ENCODE peak calls at places on chromosomes 13 and 19, in four cellular contexts. M, C, Y and H are unnamed samples.

GRCh38 chr13:78601886-78602560 is 1.3 kb downstream of the POU4F1 start:
- DNase-seq in M (no peak), C (no peak), Y (no peak), H (no peak)

GRCh38 chr19:2034729-2035589 is 16.1 kb downstream of the MKNK2 start:
- DNase-seq in M (no peak), C (peak), Y (no peak), H (peak)

GRCh38 chr19:19630062-19630414 is 2.0 kb upstream of the LPAR2 start:
- DNase-seq in M (no peak), C (no peak), Y (no peak), H (no peak)

GRCh38 chr13:27868639-27869435 is 51.0 kb upstream of the PDX1 start:
- DNase-seq in M (no peak), C (no peak), Y (no peak), H (no peak)

GRCh38 chr19:29016926-29017760 is 195.8 kb downstream of the UQCRFS1 start:
- DNase-seq in M (no peak), C (no peak), Y (no peak), H (no peak)

GRCh38 chr19:39671739-39672363 is 16.1 kb downstream of the LGALS16 start:
- DNase-seq in M (no peak), C (peak), Y (peak), H (peak)

GRCh38 chr19:35890113-35890650 is 10.2 kb downstream of the NFKBID start:
- DNase-seq in M (no peak), C (no peak), Y (no peak), H (no peak)

GRCh38 chr13:105202384-105202783 is 1333.1 kb downstream of the EFNB2 start:
- DNase-seq in M (no peak), C (no peak), Y (no peak), H (no peak)

GRCh38 chr13:36875431-36875830 is 44.6 kb downstream of the SMAD9 start:
- DNase-seq in M (no peak), C (no peak), Y (no peak), H (no peak)

GRCh38 chr19:38731654-38732301 is 12.5 kb downstream of the CAPN12 start:
- DNase-seq in M (no peak), C (no peak), Y (no peak), H (no peak)

GRCh38 chr19:39951686-39952085 is 17.3 kb upstream of the FCGBP start:
- DNase-seq in M (no peak), C (no peak), Y (no peak), H (no peak)

GRCh38 chr19:17762505-17763229 is 11.4 kb downstream of the FCHO1 start:
- DNase-seq in M (no peak), C (peak), Y (peak), H (peak)

GRCh38 chr19:16303755-16304154 is 20.9 kb upstream of the KLF2 start:
- DNase-seq in M (no peak), C (no peak), Y (no peak), H (no peak)

GRCh38 chr13:32136061-32136460 is 104.5 kb downstream of the FRY start:
- DNase-seq in M (no peak), C (no peak), Y (no peak), H (no peak)

GRCh38 chr19:4568884-4569283 is 9.4 kb upstream of the SEMA6B start:
- DNase-seq in M (no peak), C (no peak), Y (no peak), H (no peak)

GRCh38 chr19:35757231-35757748 is 461 bp upstream of the HSPB6 start:
- DNase-seq in M (no peak), C (no peak), Y (peak), H (peak)

GRCh38 chr13:60661514-60661913 is 264.5 kb downstream of the TDRD3 start:
- DNase-seq in M (no peak), C (no peak), Y (no peak), H (no peak)

GRCh38 chr13:34019870-34020269 is 201.9 kb downstream of the RFC3 start:
- DNase-seq in M (no peak), C (no peak), Y (peak), H (no peak)

GRCh38 chr19:572891-573825 is 762 bp downstream of the BSG start:
- DNase-seq in M (no peak), C (no peak), Y (no peak), H (peak)

GRCh38 chr13:21009036-21009435 is 52.4 kb downstream of the LATS2 start:
- DNase-seq in M (no peak), C (no peak), Y (no peak), H (no peak)

GRCh38 chr19:43820098-43820860 is 6.8 kb upstream of the ZNF283 start:
- DNase-seq in M (no peak), C (no peak), Y (no peak), H (no peak)

GRCh38 chr13:106063591-106064308 is 471.7 kb downstream of the EFNB2 start:
- DNase-seq in M (no peak), C (no peak), Y (no peak), H (no peak)

GRCh38 chr13:28094311-28094710 is 6.1 kb downstream of the FLT3 start:
- DNase-seq in M (no peak), C (no peak), Y (no peak), H (no peak)

GRCh38 chr19:35549174-35549788 is 3.9 kb downstream of the TMEM147 start:
- DNase-seq in M (no peak), C (peak), Y (peak), H (peak)

GRCh38 chr19:39372047-39372802 is 18.7 kb downstream of the PAF1 start:
- DNase-seq in M (no peak), C (no peak), Y (no peak), H (no peak)

GRCh38 chr13:36413161-36413560 is 19.1 kb upstream of the CCNA1 start:
- DNase-seq in M (no peak), C (no peak), Y (no peak), H (no peak)

GRCh38 chr13:39047560-39047959 is 9.3 kb downstream of the NHLRC3 start:
- DNase-seq in M (no peak), C (peak), Y (no peak), H (peak)

GRCh38 chr13:73809561-73809960 is 324.6 kb downstream of the KLF12 start:
- DNase-seq in M (no peak), C (no peak), Y (no peak), H (no peak)

GRCh38 chr19:6803036-6803404 is 30.5 kb downstream of the VAV1 start:
- DNase-seq in M (no peak), C (no peak), Y (no peak), H (no peak)

GRCh38 chr13:98504371-98504963 is 72.4 kb downstream of the STK24 start:
- DNase-seq in M (peak), C (no peak), Y (no peak), H (no peak)

GRCh38 chr13:110831437-110832204 is 83.2 kb downstream of the ANKRD10 start:
- DNase-seq in M (no peak), C (no peak), Y (no peak), H (no peak)

GRCh38 chr19:3712663-3713531 is 4.7 kb downstream of the TJP3 start:
- DNase-seq in M (no peak), C (no peak), Y (no peak), H (no peak)

GRCh38 chr13:24458736-24459135 is 53.8 kb downstream of the PARP4 start:
- DNase-seq in M (no peak), C (no peak), Y (no peak), H (no peak)

GRCh38 chr19:31532034-31532433 is 182.8 kb upstream of the TSHZ3 start:
- DNase-seq in M (no peak), C (peak), Y (no peak), H (no peak)

GRCh38 chr19:10453852-10454251 is 33.5 kb downstream of the PDE4A start:
- DNase-seq in M (no peak), C (no peak), Y (no peak), H (no peak)

GRCh38 chr13:75359266-75359665 is 122.7 kb downstream of the TBC1D4 start:
- DNase-seq in M (no peak), C (no peak), Y (no peak), H (no peak)

GRCh38 chr13:95083758-95084157 is 217.5 kb downstream of the ABCC4 start:
- DNase-seq in M (no peak), C (no peak), Y (no peak), H (no peak)

GRCh38 chr13:51981355-51981754 is 29.9 kb downstream of the ATP7B start:
- DNase-seq in M (no peak), C (no peak), Y (peak), H (no peak)

GRCh38 chr13:51980918-51981317 is 30.3 kb downstream of the ATP7B start:
- DNase-seq in M (no peak), C (no peak), Y (no peak), H (no peak)

GRCh38 chr13:51977606-51978005 is 33.6 kb downstream of the ATP7B start:
- DNase-seq in M (no peak), C (no peak), Y (no peak), H (no peak)

GRCh38 chr13:51976890-51977289 is 34.4 kb downstream of the ATP7B start:
- DNase-seq in M (no peak), C (no peak), Y (no peak), H (no peak)

GRCh38 chr13:51978836-51979556 is 32.3 kb downstream of the ATP7B start:
- DNase-seq in M (no peak), C (no peak), Y (peak), H (peak)
- TF ChIP-seq ATF3 in M (no peak), C (no peak), Y (peak), H (peak)

GRCh38 chr13:71659427-71659826 is 207.6 kb downstream of the DACH1 start:
- DNase-seq in M (no peak), C (no peak), Y (no peak), H (no peak)
- TF ChIP-seq GABPA in M (no peak), C (no peak), Y (no peak), H (no peak)

GRCh38 chr19:57664269-57665127 is 4.2 kb upstream of the ZSCAN4 start:
- DNase-seq in M (no peak), C (peak), Y (peak), H (peak)
- TF ChIP-seq ATF3 in M (no peak), C (no peak), Y (no peak), H (no peak)

DNA sequence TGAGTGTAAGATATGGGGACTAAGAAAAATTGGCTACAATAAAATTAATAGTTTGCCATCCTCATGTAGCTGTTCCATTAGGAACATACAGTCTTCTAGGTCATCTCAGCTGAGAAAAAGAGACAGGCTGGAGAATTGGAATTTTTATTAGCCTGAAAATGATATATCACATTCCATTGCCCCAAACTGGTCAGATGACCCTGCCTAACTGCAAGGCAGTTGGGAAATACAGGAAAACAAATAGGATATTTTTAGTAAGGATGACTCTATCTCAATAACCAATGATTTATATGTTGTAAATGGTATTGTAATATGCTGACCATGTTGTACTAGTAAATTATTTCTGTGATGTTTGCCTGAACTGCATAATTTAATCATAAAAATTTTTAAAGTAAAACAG is 673.8 kb downstream of the PCDH9 start:
- DNase-seq in M (no peak), C (no peak), Y (no peak), H (no peak)
- TF ChIP-seq GABPA in M (no peak), C (no peak), Y (no peak), H (no peak)

GRCh38 chr13:100751826-100752225 is 77.2 kb upstream of the TMTC4 start:
- DNase-seq in M (no peak), C (peak), Y (peak), H (no peak)
- TF ChIP-seq ATF3 in M (no peak), C (no peak), Y (no peak), H (no peak)

GRCh38 chr19:7844951-7845350 is 14.9 kb downstream of the EVI5L start:
- DNase-seq in M (no peak), C (no peak), Y (no peak), H (no peak)
- TF ChIP-seq GABPA in M (no peak), C (no peak), Y (no peak), H (no peak)

GRCh38 chr13:112931028-112931934 is 37.7 kb upstream of the MCF2L start:
- DNase-seq in M (no peak), C (no peak), Y (peak), H (peak)
- TF ChIP-seq ATF3 in M (no peak), C (no peak), Y (no peak), H (no peak)

DNA sequence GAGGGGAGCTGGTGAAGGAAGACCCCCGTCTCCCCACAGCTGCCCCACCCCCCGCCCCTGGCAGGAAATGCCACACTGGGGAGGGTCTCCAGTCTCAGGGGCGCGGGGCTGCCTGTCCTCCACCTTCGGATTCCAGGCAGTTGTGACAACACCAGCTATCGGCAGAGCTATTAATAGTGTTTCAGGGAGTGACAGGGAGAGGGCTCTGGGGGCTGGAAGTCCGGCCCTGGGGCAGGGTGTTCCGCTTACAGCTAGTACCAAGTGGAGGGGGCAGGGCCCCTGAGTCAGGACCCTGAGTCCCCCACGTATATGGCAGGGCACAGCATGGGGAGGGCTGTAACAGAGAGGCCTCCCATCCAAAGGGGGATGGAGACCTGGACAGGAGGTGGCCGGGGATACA is 4.1 kb downstream of the SIX5 start:
- DNase-seq in M (no peak), C (peak), Y (no peak), H (no peak)
- TF ChIP-seq GABPA in M (no peak), C (no peak), Y (no peak), H (no peak)

DNA sequence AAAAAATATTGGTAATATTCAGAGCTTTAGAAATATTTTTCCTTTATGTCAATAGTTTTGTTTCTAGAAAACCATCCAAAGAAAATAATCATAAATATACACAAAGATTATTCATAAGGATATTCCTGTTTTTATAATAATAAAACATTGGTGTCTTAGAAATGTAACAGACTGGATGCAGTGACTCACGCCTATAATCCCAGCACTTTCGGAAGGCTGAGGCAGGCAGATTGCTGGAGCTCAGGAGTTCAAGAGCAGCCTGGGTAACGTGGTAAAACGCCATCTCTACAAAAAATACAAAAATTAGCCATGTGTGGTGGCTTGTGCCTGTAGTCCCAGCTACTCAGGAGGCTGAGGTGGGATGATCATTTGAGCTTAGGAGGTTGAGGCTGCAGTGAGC is 106.8 kb downstream of the DHRS12 start:
- DNase-seq in M (no peak), C (no peak), Y (no peak), H (no peak)
- TF ChIP-seq ATF3 in M (no peak), C (no peak), Y (no peak), H (no peak)

DNA sequence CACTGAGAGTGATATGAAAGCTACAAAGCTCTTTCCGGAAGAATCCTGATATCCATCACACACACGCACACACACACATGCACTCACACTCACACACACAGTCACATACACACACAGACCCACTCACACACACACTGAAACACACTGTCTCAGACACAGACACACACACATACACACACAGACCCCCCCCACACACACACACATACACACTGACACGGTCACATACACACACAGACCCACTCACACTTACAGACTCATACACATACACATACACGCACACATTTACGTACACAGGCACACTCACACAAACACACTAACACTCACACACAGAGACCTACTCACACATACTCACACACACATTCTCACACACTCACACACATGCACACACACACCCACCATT is 58.6 kb downstream of the LIG4 start:
- DNase-seq in M (no peak), C (no peak), Y (no peak), H (no peak)
- TF ChIP-seq GABPA in M (no peak), C (no peak), Y (no peak), H (no peak)